ENCODE peak calls at places on chromosomes 12 and 14, in four cellular contexts. One of them, this sample, is unnamed.

GRCh38 chr14:75551021-75551420 is 27.4 kb upstream of the FLVCR2 start:
- DNase-seq in nephron progenitor cell: no peak
- DNase-seq in progenitor cell of endocrine pancreas: no peak
- DNase-seq in BE2C: no peak
- DNase-seq in this sample: no peak

GRCh38 chr12:67515679-67516363 is 132.7 kb upstream of the DYRK2 start:
- DNase-seq in nephron progenitor cell: no peak
- DNase-seq in progenitor cell of endocrine pancreas: no peak
- DNase-seq in BE2C: no peak
- DNase-seq in this sample: no peak

GRCh38 chr14:73223049-73223448 is 14.3 kb upstream of the PAPLN start:
- DNase-seq in nephron progenitor cell: no peak
- DNase-seq in progenitor cell of endocrine pancreas: no peak
- DNase-seq in BE2C: no peak
- DNase-seq in this sample: no peak

GRCh38 chr12:54222609-54223008 is 33.8 kb upstream of the SMUG1 start:
- DNase-seq in nephron progenitor cell: no peak
- DNase-seq in progenitor cell of endocrine pancreas: no peak
- DNase-seq in BE2C: no peak
- DNase-seq in this sample: no peak

GRCh38 chr12:7210642-7211151 is 21.2 kb downstream of the PEX5 start:
- DNase-seq in nephron progenitor cell: no peak
- DNase-seq in progenitor cell of endocrine pancreas: no peak
- DNase-seq in BE2C: no peak
- DNase-seq in this sample: no peak

GRCh38 chr12:132078190-132078589 is 65.9 kb downstream of the DDX51 start:
- DNase-seq in nephron progenitor cell: no peak
- DNase-seq in progenitor cell of endocrine pancreas: no peak
- DNase-seq in BE2C: no peak
- DNase-seq in this sample: no peak

GRCh38 chr12:70920251-70920851 is at the start of gene PTPRR:
- DNase-seq in nephron progenitor cell: peak; percentile 69
- DNase-seq in progenitor cell of endocrine pancreas: no peak
- DNase-seq in BE2C: peak; percentile 88
- DNase-seq in this sample: no peak

GRCh38 chr12:105214141-105214540 is 21.8 kb downstream of the APPL2 start:
- DNase-seq in nephron progenitor cell: no peak
- DNase-seq in progenitor cell of endocrine pancreas: no peak
- DNase-seq in BE2C: no peak
- DNase-seq in this sample: no peak

GRCh38 chr12:2582631-2583616 is 211.8 kb upstream of the FKBP4 start:
- DNase-seq in nephron progenitor cell: peak; percentile 86
- DNase-seq in progenitor cell of endocrine pancreas: peak; percentile 84
- DNase-seq in BE2C: peak; percentile 82
- DNase-seq in this sample: peak; percentile 27

GRCh38 chr12:110199360-110200123 is 75.4 kb downstream of the IFT81 start:
- DNase-seq in nephron progenitor cell: peak; percentile 8
- DNase-seq in progenitor cell of endocrine pancreas: no peak
- DNase-seq in BE2C: peak; percentile 16
- DNase-seq in this sample: no peak

GRCh38 chr14:27553820-27554219 is 956.0 kb upstream of the NOVA1 start:
- DNase-seq in nephron progenitor cell: no peak
- DNase-seq in progenitor cell of endocrine pancreas: no peak
- DNase-seq in BE2C: no peak
- DNase-seq in this sample: no peak

GRCh38 chr12:24881724-24882371 is 67.1 kb downstream of the BCAT1 start:
- DNase-seq in nephron progenitor cell: no peak
- DNase-seq in progenitor cell of endocrine pancreas: no peak
- DNase-seq in BE2C: no peak
- DNase-seq in this sample: no peak
- TF ChIP-seq CTCF in nephron progenitor cell: no peak
- TF ChIP-seq CTCF in progenitor cell of endocrine pancreas: no peak
- TF ChIP-seq CTCF in BE2C: no peak
- TF ChIP-seq CTCF in this sample: no peak

DNA sequence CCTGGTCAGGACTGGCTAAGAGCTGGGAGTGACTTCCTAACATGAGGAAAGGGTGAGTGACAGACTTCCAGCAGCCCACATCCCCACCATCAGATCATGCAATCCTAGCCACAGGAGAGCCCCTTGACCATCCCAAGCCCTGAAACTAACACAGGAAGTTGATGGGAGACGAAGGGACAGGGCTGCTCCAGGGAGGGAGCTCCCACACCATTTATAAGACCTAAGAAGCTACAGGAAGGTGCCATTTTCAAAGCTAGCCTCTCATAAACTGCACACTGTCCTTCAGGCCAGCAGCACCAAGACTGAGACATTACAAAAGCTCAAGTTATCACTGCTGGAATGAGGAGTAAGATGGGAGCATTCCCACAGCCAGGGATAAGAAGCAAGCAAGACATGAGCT is 19.4 kb downstream of the SLC25A21 start:
- DNase-seq in nephron progenitor cell: no peak
- DNase-seq in progenitor cell of endocrine pancreas: no peak
- DNase-seq in BE2C: no peak
- DNase-seq in this sample: no peak
- TF ChIP-seq CTCF in nephron progenitor cell: no peak
- TF ChIP-seq CTCF in progenitor cell of endocrine pancreas: no peak
- TF ChIP-seq CTCF in BE2C: no peak
- TF ChIP-seq CTCF in this sample: no peak

GRCh38 chr12:98645572-98646067 is 530 bp downstream of the APAF1 start:
- DNase-seq in nephron progenitor cell: no peak
- DNase-seq in progenitor cell of endocrine pancreas: no peak
- DNase-seq in BE2C: no peak
- DNase-seq in this sample: no peak

GRCh38 chr12:98639526-98639925 is 5.1 kb downstream of the IKBIP start:
- DNase-seq in nephron progenitor cell: no peak
- DNase-seq in progenitor cell of endocrine pancreas: no peak
- DNase-seq in BE2C: no peak
- DNase-seq in this sample: no peak

GRCh38 chr12:98644433-98644711 is 216 bp downstream of the IKBIP start:
- DNase-seq in nephron progenitor cell: no peak
- DNase-seq in progenitor cell of endocrine pancreas: peak; percentile 52
- DNase-seq in BE2C: peak; percentile 70
- DNase-seq in this sample: no peak

GRCh38 chr12:98646165-98646764 is 1.2 kb downstream of the APAF1 start:
- DNase-seq in nephron progenitor cell: no peak
- DNase-seq in progenitor cell of endocrine pancreas: no peak
- DNase-seq in BE2C: no peak
- DNase-seq in this sample: no peak

DNA sequence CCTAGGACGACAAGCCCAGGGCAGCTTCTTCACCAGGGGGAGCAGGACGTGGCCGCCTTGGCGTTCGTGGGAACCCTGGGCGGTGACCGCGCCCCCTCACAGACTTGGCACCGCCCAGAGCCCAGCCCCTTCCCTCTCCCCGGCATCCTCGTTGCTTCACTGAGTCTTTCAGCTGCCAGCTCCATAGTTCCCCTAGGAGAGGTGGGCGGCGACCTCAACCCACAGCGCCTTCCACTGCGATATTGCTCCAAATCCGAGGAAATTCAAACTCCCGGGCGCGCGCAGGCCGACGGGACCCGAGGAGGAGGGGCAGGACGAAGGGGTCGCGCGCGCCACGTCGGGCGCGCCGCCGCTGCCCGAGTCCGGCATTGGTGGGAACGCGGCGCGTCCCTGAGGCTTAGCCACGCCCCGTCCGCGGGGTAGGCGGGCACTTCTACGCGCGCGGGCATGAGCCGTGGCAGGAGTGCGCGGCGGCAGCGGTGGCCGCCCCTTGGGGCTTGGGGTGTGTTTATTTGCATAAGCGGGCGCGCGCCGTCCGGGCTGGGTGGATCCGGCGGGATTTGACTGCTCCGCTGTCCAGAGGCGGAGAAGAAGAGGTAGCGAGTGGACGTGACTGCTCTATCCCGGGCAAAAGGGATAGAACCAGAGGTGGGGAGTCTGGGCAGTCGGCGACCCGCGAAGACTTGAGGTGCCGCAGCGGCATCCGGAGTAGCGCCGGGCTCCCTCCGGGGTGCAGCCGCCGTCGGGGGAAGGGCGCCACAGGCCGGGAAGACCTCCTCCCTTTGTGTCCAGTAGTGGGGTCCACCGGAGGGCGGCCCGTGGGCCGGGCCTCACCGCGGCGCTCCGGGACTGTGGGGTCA is at the start of the genes APAF1 and IKBIP:
- DNase-seq in nephron progenitor cell: peak; percentile 99
- DNase-seq in progenitor cell of endocrine pancreas: peak; percentile 97
- DNase-seq in BE2C: peak; percentile 98
- DNase-seq in this sample: peak; percentile 98
- TF ChIP-seq CTCF in nephron progenitor cell: no peak
- TF ChIP-seq CTCF in progenitor cell of endocrine pancreas: no peak
- TF ChIP-seq CTCF in BE2C: no peak
- TF ChIP-seq CTCF in this sample: no peak

GRCh38 chr12:122894173-122895121 is 1.5 kb downstream of the VPS37B start:
- DNase-seq in nephron progenitor cell: no peak
- DNase-seq in progenitor cell of endocrine pancreas: no peak
- DNase-seq in BE2C: no peak
- DNase-seq in this sample: peak; percentile 40
- TF ChIP-seq CTCF in nephron progenitor cell: no peak
- TF ChIP-seq CTCF in progenitor cell of endocrine pancreas: no peak
- TF ChIP-seq CTCF in BE2C: no peak
- TF ChIP-seq CTCF in this sample: no peak

DNA sequence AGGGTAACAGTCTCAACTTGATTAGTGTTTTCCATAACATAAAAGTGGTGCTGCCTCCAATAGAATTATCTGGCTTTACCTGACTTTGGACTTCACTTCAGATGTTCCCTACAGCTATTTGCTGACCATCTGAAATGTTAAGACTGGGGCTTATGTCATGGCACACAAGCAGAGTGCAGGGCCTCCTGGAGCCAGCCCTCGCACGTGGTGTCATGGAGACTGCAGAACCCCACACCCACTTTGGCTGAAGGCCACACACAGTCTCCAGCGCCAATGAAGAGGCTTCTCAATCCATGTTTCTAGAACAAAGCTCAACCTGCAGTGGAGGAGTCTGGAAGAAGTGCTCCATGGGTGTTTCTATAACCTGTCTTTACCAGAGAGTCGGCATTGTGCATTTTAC is 169.6 kb upstream of the FRMD6 start:
- DNase-seq in nephron progenitor cell: no peak
- DNase-seq in progenitor cell of endocrine pancreas: no peak
- DNase-seq in BE2C: peak; percentile 72
- DNase-seq in this sample: no peak
- TF ChIP-seq CTCF in nephron progenitor cell: no peak
- TF ChIP-seq CTCF in progenitor cell of endocrine pancreas: no peak
- TF ChIP-seq CTCF in BE2C: no peak
- TF ChIP-seq CTCF in this sample: no peak

GRCh38 chr14:93035917-93036651 is 79.6 kb downstream of the ITPK1 start:
- DNase-seq in nephron progenitor cell: peak; percentile 36
- DNase-seq in progenitor cell of endocrine pancreas: no peak
- DNase-seq in BE2C: no peak
- DNase-seq in this sample: peak; percentile 59

GRCh38 chr14:93033039-93033982 is 82.4 kb downstream of the ITPK1 start:
- DNase-seq in nephron progenitor cell: no peak
- DNase-seq in progenitor cell of endocrine pancreas: no peak
- DNase-seq in BE2C: no peak
- DNase-seq in this sample: no peak

GRCh38 chr14:93033983-93034670 is 81.6 kb downstream of the ITPK1 start:
- DNase-seq in nephron progenitor cell: peak; percentile 39
- DNase-seq in progenitor cell of endocrine pancreas: no peak
- DNase-seq in BE2C: peak; percentile 62
- DNase-seq in this sample: peak; percentile 53

GRCh38 chr14:93035585-93035916 is 80.2 kb downstream of the ITPK1 start:
- DNase-seq in nephron progenitor cell: no peak
- DNase-seq in progenitor cell of endocrine pancreas: no peak
- DNase-seq in BE2C: no peak
- DNase-seq in this sample: no peak

GRCh38 chr14:93034671-93034994 is 81.1 kb downstream of the ITPK1 start:
- DNase-seq in nephron progenitor cell: no peak
- DNase-seq in progenitor cell of endocrine pancreas: no peak
- DNase-seq in BE2C: no peak
- DNase-seq in this sample: no peak
- TF ChIP-seq CTCF in nephron progenitor cell: no peak
- TF ChIP-seq CTCF in progenitor cell of endocrine pancreas: no peak
- TF ChIP-seq CTCF in BE2C: no peak
- TF ChIP-seq CTCF in this sample: peak; percentile 33

DNA sequence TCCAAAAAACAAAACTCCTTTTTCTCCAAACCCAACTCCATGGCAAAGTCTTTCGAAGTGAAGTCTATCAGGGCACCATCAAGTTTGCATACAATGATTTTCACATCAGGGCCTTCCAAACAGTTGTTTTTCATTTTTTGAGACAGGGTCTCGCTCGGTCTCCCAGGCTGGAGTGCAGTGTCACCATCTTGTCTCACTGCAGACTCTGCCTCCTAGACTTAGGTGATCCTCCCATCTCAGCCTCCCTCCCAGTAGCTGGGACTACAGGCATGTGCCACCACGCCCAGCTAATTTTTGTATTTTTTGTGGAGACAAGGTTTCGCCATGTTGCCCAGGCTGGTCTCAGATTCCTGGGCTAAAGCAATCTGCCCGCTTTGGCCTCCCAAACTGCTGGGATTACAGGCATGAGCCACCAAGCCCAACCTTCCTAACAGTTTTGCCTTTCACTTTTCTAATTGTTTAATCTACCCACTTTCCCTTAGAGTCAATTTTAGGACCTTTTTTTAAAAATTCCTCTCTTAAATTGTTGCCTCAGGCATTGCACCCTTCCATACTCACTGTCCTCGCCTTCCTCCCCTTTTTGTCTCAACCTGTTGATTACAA is 11.6 kb downstream of the ZFHX2 start:
- DNase-seq in nephron progenitor cell: no peak
- DNase-seq in progenitor cell of endocrine pancreas: no peak
- DNase-seq in BE2C: no peak
- DNase-seq in this sample: no peak
- TF ChIP-seq CTCF in nephron progenitor cell: no peak
- TF ChIP-seq CTCF in progenitor cell of endocrine pancreas: no peak
- TF ChIP-seq CTCF in BE2C: no peak
- TF ChIP-seq CTCF in this sample: peak; percentile 21

GRCh38 chr14:50260511-50260910 is 29.1 kb upstream of the SOS2 start:
- DNase-seq in nephron progenitor cell: no peak
- DNase-seq in progenitor cell of endocrine pancreas: no peak
- DNase-seq in BE2C: peak; percentile 14
- DNase-seq in this sample: no peak
- TF ChIP-seq CTCF in nephron progenitor cell: no peak
- TF ChIP-seq CTCF in progenitor cell of endocrine pancreas: peak; percentile 33
- TF ChIP-seq CTCF in BE2C: peak; percentile 65
- TF ChIP-seq CTCF in this sample: peak; percentile 16

This sample was measured in natural killer cell.